ENCODE peak calls at places on chromosomes 2 and 18, in seven cellular contexts. O, F, W, G, J, L and T are unnamed samples.

GRCh38 chr2:208012449-208012848 is 12.9 kb downstream of the PLEKHM3 start:
- DNase-seq in O (no peak), F (no peak), W (no peak), G (no peak), J (no peak), L (no peak), T (no peak)

GRCh38 chr2:64644240-64645013 is 9.3 kb downstream of the SERTAD2 start:
- DNase-seq in O (peak), F (peak), W (peak), G (peak), J (no peak), L (no peak), T (no peak)

GRCh38 chr2:236663671-236664101 is 94.1 kb downstream of the ACKR3 start:
- DNase-seq in O (peak), F (no peak), W (no peak), G (no peak), J (no peak), L (no peak), T (no peak)

GRCh38 chr2:107932986-107933385 is 53.3 kb upstream of the SLC5A7 start:
- DNase-seq in O (no peak), F (no peak), W (no peak), G (no peak), J (no peak), L (no peak), T (no peak)

GRCh38 chr2:20365249-20365817 is 14.7 kb upstream of the PUM2 start:
- DNase-seq in O (no peak), F (no peak), W (peak), G (no peak), J (no peak), L (no peak), T (no peak)

GRCh38 chr2:140551291-140551690 is 1579.5 kb downstream of the LRP1B start:
- DNase-seq in O (no peak), F (no peak), W (no peak), G (no peak), J (no peak), L (no peak), T (no peak)

GRCh38 chr2:62000538-62000937 is 95.1 kb downstream of the COMMD1 start:
- DNase-seq in O (no peak), F (no peak), W (no peak), G (no peak), J (no peak), L (no peak), T (no peak)

GRCh38 chr2:46548103-46548486 is 68.7 kb downstream of the TMEM247 start:
- DNase-seq in O (no peak), F (no peak), W (no peak), G (no peak), J (no peak), L (no peak), T (no peak)

GRCh38 chr2:207395535-207396251 is 134.1 kb upstream of the CREB1 start:
- DNase-seq in O (no peak), F (no peak), W (no peak), G (no peak), J (no peak), L (no peak), T (no peak)

GRCh38 chr2:59182249-59182648 is 941.1 kb upstream of the FANCL start:
- DNase-seq in O (peak), F (no peak), W (no peak), G (no peak), J (no peak), L (no peak), T (no peak)

GRCh38 chr2:102871707-102872106 is 109.9 kb downstream of the TMEM182 start:
- DNase-seq in O (no peak), F (no peak), W (no peak), G (no peak), J (no peak), L (no peak), T (no peak)

GRCh38 chr2:121777699-121778058 is 22.2 kb downstream of the TSN start:
- DNase-seq in O (no peak), F (no peak), W (no peak), G (no peak), J (no peak), L (no peak), T (no peak)

GRCh38 chr2:120473522-120474271 is 127.8 kb downstream of the INHBB start:
- DNase-seq in O (no peak), F (no peak), W (no peak), G (no peak), J (no peak), L (no peak), T (no peak)

GRCh38 chr2:9774266-9774665 is 69.0 kb upstream of the TAF1B start:
- DNase-seq in O (no peak), F (no peak), W (no peak), G (no peak), J (no peak), L (no peak), T (no peak)

GRCh38 chr18:48885266-48885950 is 65.4 kb downstream of the SMAD7 start:
- DNase-seq in O (peak), F (no peak), W (no peak), G (no peak), J (no peak), L (no peak), T (no peak)

GRCh38 chr2:127648321-127648720 is 2.4 kb downstream of the GPR17 start:
- DNase-seq in O (no peak), F (no peak), W (no peak), G (no peak), J (no peak), L (no peak), T (no peak)

GRCh38 chr2:19979932-19980331 is 10.0 kb downstream of the WDR35 start:
- DNase-seq in O (no peak), F (no peak), W (no peak), G (no peak), J (no peak), L (no peak), T (no peak)

GRCh38 chr18:59547691-59548182 is 149.5 kb downstream of the CCBE1 start:
- DNase-seq in O (peak), F (no peak), W (no peak), G (no peak), J (no peak), L (no peak), T (no peak)

GRCh38 chr2:127048969-127049897 is 57.7 kb downstream of the BIN1 start:
- DNase-seq in O (no peak), F (no peak), W (no peak), G (no peak), J (no peak), L (no peak), T (no peak)

GRCh38 chr2:2825062-2825461 is 494.0 kb upstream of the MYT1L start:
- DNase-seq in O (no peak), F (no peak), W (no peak), G (no peak), J (no peak), L (no peak), T (no peak)

GRCh38 chr2:240564571-240565266 is 3.6 kb upstream of the RNPEPL1 start:
- DNase-seq in O (no peak), F (peak), W (no peak), G (no peak), J (peak), L (no peak), T (no peak)

GRCh38 chr2:97763176-97763845 is 49.9 kb downstream of the ZAP70 start:
- DNase-seq in O (no peak), F (no peak), W (no peak), G (no peak), J (no peak), L (no peak), T (no peak)

GRCh38 chr18:54357082-54357659 is 487 bp downstream of the STARD6 start:
- DNase-seq in O (no peak), F (no peak), W (no peak), G (no peak), J (peak), L (no peak), T (no peak)

GRCh38 chr2:165239826-165240618 is 808 bp downstream of the SCN2A start:
- DNase-seq in O (no peak), F (no peak), W (no peak), G (no peak), J (no peak), L (no peak), T (no peak)

GRCh38 chr18:24459772-24460171 is 665 bp upstream of the HRH4 start:
- DNase-seq in O (no peak), F (no peak), W (no peak), G (no peak), J (no peak), L (no peak), T (no peak)

GRCh38 chr2:28009732-28010131 is 119.2 kb downstream of the BABAM2 start:
- DNase-seq in O (no peak), F (no peak), W (no peak), G (no peak), J (no peak), L (no peak), T (no peak)

GRCh38 chr18:36572135-36572856 is 256.5 kb downstream of the TPGS2 start:
- DNase-seq in O (no peak), F (no peak), W (no peak), G (no peak), J (no peak), L (no peak), T (no peak)

GRCh38 chr2:178190938-178191910 is 3.1 kb upstream of the OSBPL6 start:
- DNase-seq in O (no peak), F (peak), W (no peak), G (no peak), J (no peak), L (no peak), T (no peak)

GRCh38 chr2:233021771-233022170 is 8.7 kb upstream of the NGEF start:
- DNase-seq in O (no peak), F (no peak), W (no peak), G (no peak), J (no peak), L (no peak), T (no peak)